ENCODE peak calls at places on chromosome 2, in ten cellular contexts. One of them, this sample, is unnamed.

GRCh38 chr2:172639823-172640222 is 83.9 kb downstream of the PDK1 start:
- DNase-seq in uterus: no peak
- DNase-seq in sigmoid colon: no peak
- DNase-seq in IMR-90: peak; percentile 99
- DNase-seq in A549: no peak
- DNase-seq in body of pancreas: no peak
- DNase-seq in suprapubic skin: no peak
- DNase-seq in K562: no peak
- DNase-seq in Peyer's patch: no peak
- DNase-seq in gastrocnemius medialis: no peak
- DNase-seq in this sample: no peak

GRCh38 chr2:86786001-86786536 is 4.6 kb downstream of the CD8A start:
- DNase-seq in A549: no peak
- DNase-seq in IMR-90: no peak
- DNase-seq in K562: no peak
- DNase-seq in uterus: no peak
- DNase-seq in sigmoid colon: no peak
- DNase-seq in suprapubic skin: no peak
- DNase-seq in body of pancreas: no peak
- DNase-seq in gastrocnemius medialis: no peak
- DNase-seq in Peyer's patch: no peak
- DNase-seq in this sample: no peak

GRCh38 chr2:132497591-132497990 is 81.0 kb downstream of the GPR39 start:
- DNase-seq in body of pancreas: no peak
- DNase-seq in uterus: no peak
- DNase-seq in sigmoid colon: no peak
- DNase-seq in A549: no peak
- DNase-seq in suprapubic skin: no peak
- DNase-seq in IMR-90: peak; percentile 8
- DNase-seq in K562: no peak
- DNase-seq in Peyer's patch: no peak
- DNase-seq in gastrocnemius medialis: no peak
- DNase-seq in this sample: no peak

GRCh38 chr2:154556607-154557006 is 141.9 kb upstream of the KCNJ3 start:
- DNase-seq in Peyer's patch: no peak
- DNase-seq in A549: no peak
- DNase-seq in suprapubic skin: no peak
- DNase-seq in K562: no peak
- DNase-seq in uterus: no peak
- DNase-seq in body of pancreas: no peak
- DNase-seq in sigmoid colon: no peak
- DNase-seq in gastrocnemius medialis: no peak
- DNase-seq in IMR-90: no peak
- DNase-seq in this sample: no peak

GRCh38 chr2:20350105-20350712 is 435 bp downstream of the PUM2 start:
- DNase-seq in sigmoid colon: peak; percentile 73
- DNase-seq in Peyer's patch: peak; percentile 79
- DNase-seq in suprapubic skin: no peak
- DNase-seq in uterus: no peak
- DNase-seq in body of pancreas: no peak
- DNase-seq in gastrocnemius medialis: no peak
- DNase-seq in IMR-90: no peak
- DNase-seq in A549: peak; percentile 41
- DNase-seq in K562: peak; percentile 80
- DNase-seq in this sample: peak; percentile 93

GRCh38 chr2:220410296-220410695 is 782.9 kb downstream of the SLC4A3 start:
- DNase-seq in K562: no peak
- DNase-seq in sigmoid colon: no peak
- DNase-seq in IMR-90: no peak
- DNase-seq in uterus: no peak
- DNase-seq in gastrocnemius medialis: no peak
- DNase-seq in body of pancreas: no peak
- DNase-seq in Peyer's patch: no peak
- DNase-seq in suprapubic skin: no peak
- DNase-seq in A549: no peak
- DNase-seq in this sample: no peak

GRCh38 chr2:210676067-210676466 is 119.7 kb downstream of the CPS1 start:
- DNase-seq in suprapubic skin: no peak
- DNase-seq in Peyer's patch: no peak
- DNase-seq in IMR-90: no peak
- DNase-seq in A549: no peak
- DNase-seq in uterus: no peak
- DNase-seq in gastrocnemius medialis: no peak
- DNase-seq in sigmoid colon: no peak
- DNase-seq in K562: no peak
- DNase-seq in body of pancreas: no peak
- DNase-seq in this sample: no peak

GRCh38 chr2:2503864-2504418 is 172.9 kb upstream of the MYT1L start:
- DNase-seq in K562: no peak
- DNase-seq in A549: no peak
- DNase-seq in suprapubic skin: no peak
- DNase-seq in gastrocnemius medialis: no peak
- DNase-seq in Peyer's patch: no peak
- DNase-seq in uterus: no peak
- DNase-seq in sigmoid colon: no peak
- DNase-seq in body of pancreas: no peak
- DNase-seq in IMR-90: no peak
- DNase-seq in this sample: no peak

GRCh38 chr2:233433794-233434193 is 79.5 kb downstream of the DGKD start:
- DNase-seq in body of pancreas: no peak
- DNase-seq in gastrocnemius medialis: no peak
- DNase-seq in sigmoid colon: peak; percentile 9
- DNase-seq in suprapubic skin: no peak
- DNase-seq in K562: no peak
- DNase-seq in IMR-90: peak; percentile 44
- DNase-seq in A549: no peak
- DNase-seq in uterus: no peak
- DNase-seq in Peyer's patch: no peak
- DNase-seq in this sample: no peak

GRCh38 chr2:70087703-70088507 is 628 bp downstream of the PCBP1 start:
- DNase-seq in body of pancreas: peak; percentile 60
- DNase-seq in gastrocnemius medialis: peak; percentile 68
- DNase-seq in uterus: peak; percentile 43
- DNase-seq in Peyer's patch: peak; percentile 78
- DNase-seq in sigmoid colon: peak; percentile 84
- DNase-seq in A549: peak; percentile 55
- DNase-seq in IMR-90: peak; percentile 58
- DNase-seq in suprapubic skin: peak; percentile 87
- DNase-seq in K562: peak; percentile 77
- DNase-seq in this sample: peak; percentile 93

GRCh38 chr2:95159690-95160449 is at the start of gene ZNF514:
- DNase-seq in gastrocnemius medialis: peak; percentile 75
- DNase-seq in IMR-90: peak; percentile 64
- DNase-seq in Peyer's patch: peak; percentile 85
- DNase-seq in A549: peak; percentile 56
- DNase-seq in uterus: peak; percentile 75
- DNase-seq in sigmoid colon: peak; percentile 92
- DNase-seq in suprapubic skin: peak; percentile 88
- DNase-seq in body of pancreas: peak; percentile 79
- DNase-seq in K562: peak; percentile 91
- DNase-seq in this sample: peak; percentile 94
- TF ChIP-seq POLR2A in gastrocnemius medialis: peak; percentile 36
- TF ChIP-seq POLR2A in IMR-90: no peak
- TF ChIP-seq POLR2A in Peyer's patch: no peak
- TF ChIP-seq POLR2A in A549: peak; percentile 23
- TF ChIP-seq POLR2A in uterus: no peak
- TF ChIP-seq POLR2A in sigmoid colon: no peak
- TF ChIP-seq POLR2A in suprapubic skin: no peak
- TF ChIP-seq POLR2A in body of pancreas: peak; percentile 11
- TF ChIP-seq POLR2A in K562: peak; percentile 63
- TF ChIP-seq POLR2A in this sample: no peak

GRCh38 chr2:200905618-200906296 is 16.6 kb downstream of the NIF3L1 start:
- DNase-seq in gastrocnemius medialis: peak; percentile 57
- DNase-seq in body of pancreas: peak; percentile 76
- DNase-seq in uterus: peak; percentile 42
- DNase-seq in K562: peak; percentile 16
- DNase-seq in IMR-90: peak; percentile 74
- DNase-seq in A549: peak; percentile 56
- DNase-seq in sigmoid colon: no peak
- DNase-seq in Peyer's patch: peak; percentile 79
- DNase-seq in suprapubic skin: no peak
- DNase-seq in this sample: peak; percentile 87
- TF ChIP-seq CTCF in gastrocnemius medialis: peak; percentile 28
- TF ChIP-seq CTCF in body of pancreas: peak; percentile 36
- TF ChIP-seq CTCF in uterus: peak; percentile 47
- TF ChIP-seq CTCF in K562: peak; percentile 74
- TF ChIP-seq CTCF in IMR-90: peak; percentile 76
- TF ChIP-seq CTCF in A549: peak; percentile 92
- TF ChIP-seq CTCF in sigmoid colon: peak; percentile 26
- TF ChIP-seq CTCF in Peyer's patch: peak; percentile 54
- TF ChIP-seq CTCF in suprapubic skin: peak; percentile 2
- TF ChIP-seq CTCF in this sample: peak; percentile 67

DNA sequence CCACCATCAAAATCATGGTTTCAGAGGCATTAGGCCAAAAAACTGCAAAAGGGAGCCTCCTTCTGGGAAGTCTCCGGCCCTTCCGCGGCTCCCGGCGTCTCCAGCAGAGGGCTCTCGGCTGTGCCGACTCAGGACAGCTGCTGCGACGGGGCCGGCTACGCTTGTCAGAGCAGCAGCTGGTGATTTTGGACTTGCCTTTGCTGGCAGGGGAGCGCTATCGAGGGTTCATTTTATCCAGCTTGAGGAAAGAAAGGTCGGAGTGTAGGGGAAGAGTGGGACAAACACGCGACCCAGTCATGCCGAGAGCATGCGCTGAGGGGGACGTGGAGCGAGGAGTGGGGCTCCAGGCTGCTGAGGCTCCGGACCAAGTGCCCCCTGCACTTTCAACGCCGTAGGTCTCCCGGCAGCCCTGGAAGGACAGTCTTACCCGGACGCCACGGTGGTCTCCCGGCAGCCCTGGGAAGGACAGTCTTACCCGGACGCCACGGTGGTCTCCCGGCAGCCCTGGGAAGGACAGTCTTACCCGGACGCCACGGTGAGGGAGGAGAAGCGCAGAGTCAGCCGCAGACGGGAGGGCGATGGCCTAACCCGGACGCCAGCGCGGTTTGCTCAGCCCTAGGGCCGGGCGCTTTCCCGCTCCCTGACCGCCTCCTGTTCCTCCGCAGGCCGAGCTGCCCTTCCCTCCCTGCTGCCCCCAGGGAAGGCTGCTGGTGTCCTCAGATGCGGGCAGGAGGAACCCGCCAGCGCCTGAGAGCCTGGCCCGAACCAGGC is 21.7 kb downstream of the DDX18 start:
- DNase-seq in Peyer's patch: peak; percentile 83
- DNase-seq in A549: peak; percentile 34
- DNase-seq in gastrocnemius medialis: peak; percentile 68
- DNase-seq in suprapubic skin: peak; percentile 90
- DNase-seq in uterus: peak; percentile 66
- DNase-seq in IMR-90: peak; percentile 76
- DNase-seq in K562: peak; percentile 39
- DNase-seq in body of pancreas: peak; percentile 83
- DNase-seq in sigmoid colon: peak; percentile 91
- DNase-seq in this sample: peak; percentile 91
- TF ChIP-seq POLR2A in Peyer's patch: no peak
- TF ChIP-seq POLR2A in A549: no peak
- TF ChIP-seq POLR2A in gastrocnemius medialis: no peak
- TF ChIP-seq POLR2A in suprapubic skin: no peak
- TF ChIP-seq POLR2A in uterus: no peak
- TF ChIP-seq POLR2A in IMR-90: no peak
- TF ChIP-seq POLR2A in K562: peak; percentile 45
- TF ChIP-seq POLR2A in body of pancreas: peak; percentile 24
- TF ChIP-seq POLR2A in sigmoid colon: no peak
- TF ChIP-seq POLR2A in this sample: no peak

GRCh38 chr2:68248361-68248760 is 4.0 kb downstream of the PPP3R1 start:
- DNase-seq in IMR-90: no peak
- DNase-seq in sigmoid colon: no peak
- DNase-seq in A549: no peak
- DNase-seq in suprapubic skin: no peak
- DNase-seq in gastrocnemius medialis: no peak
- DNase-seq in Peyer's patch: no peak
- DNase-seq in uterus: no peak
- DNase-seq in body of pancreas: no peak
- DNase-seq in K562: no peak
- DNase-seq in this sample: no peak

GRCh38 chr2:68245066-68245465 is 7.3 kb downstream of the PPP3R1 start:
- DNase-seq in K562: no peak
- DNase-seq in uterus: no peak
- DNase-seq in A549: no peak
- DNase-seq in gastrocnemius medialis: no peak
- DNase-seq in Peyer's patch: no peak
- DNase-seq in suprapubic skin: no peak
- DNase-seq in IMR-90: no peak
- DNase-seq in sigmoid colon: no peak
- DNase-seq in body of pancreas: no peak
- DNase-seq in this sample: no peak

GRCh38 chr2:68240446-68240845 is 11.9 kb downstream of the PPP3R1 start:
- DNase-seq in sigmoid colon: no peak
- DNase-seq in suprapubic skin: no peak
- DNase-seq in body of pancreas: no peak
- DNase-seq in Peyer's patch: no peak
- DNase-seq in IMR-90: no peak
- DNase-seq in A549: no peak
- DNase-seq in gastrocnemius medialis: no peak
- DNase-seq in K562: no peak
- DNase-seq in uterus: no peak
- DNase-seq in this sample: no peak

GRCh38 chr2:68245672-68246071 is 6.7 kb downstream of the PPP3R1 start:
- DNase-seq in IMR-90: no peak
- DNase-seq in A549: no peak
- DNase-seq in sigmoid colon: no peak
- DNase-seq in gastrocnemius medialis: no peak
- DNase-seq in uterus: no peak
- DNase-seq in K562: no peak
- DNase-seq in suprapubic skin: no peak
- DNase-seq in Peyer's patch: no peak
- DNase-seq in body of pancreas: no peak
- DNase-seq in this sample: no peak

GRCh38 chr2:68244456-68244855 is 7.9 kb downstream of the PPP3R1 start:
- DNase-seq in IMR-90: no peak
- DNase-seq in uterus: no peak
- DNase-seq in body of pancreas: no peak
- DNase-seq in sigmoid colon: no peak
- DNase-seq in A549: no peak
- DNase-seq in K562: no peak
- DNase-seq in suprapubic skin: no peak
- DNase-seq in gastrocnemius medialis: no peak
- DNase-seq in Peyer's patch: no peak
- DNase-seq in this sample: no peak
- TF ChIP-seq CTCF in IMR-90: peak; percentile 33
- TF ChIP-seq CTCF in uterus: peak; percentile 34
- TF ChIP-seq CTCF in body of pancreas: no peak
- TF ChIP-seq CTCF in sigmoid colon: no peak
- TF ChIP-seq CTCF in A549: peak; percentile 34
- TF ChIP-seq CTCF in K562: peak; percentile 18
- TF ChIP-seq CTCF in suprapubic skin: no peak
- TF ChIP-seq CTCF in gastrocnemius medialis: no peak
- TF ChIP-seq CTCF in Peyer's patch: no peak
- TF ChIP-seq CTCF in this sample: no peak

DNA sequence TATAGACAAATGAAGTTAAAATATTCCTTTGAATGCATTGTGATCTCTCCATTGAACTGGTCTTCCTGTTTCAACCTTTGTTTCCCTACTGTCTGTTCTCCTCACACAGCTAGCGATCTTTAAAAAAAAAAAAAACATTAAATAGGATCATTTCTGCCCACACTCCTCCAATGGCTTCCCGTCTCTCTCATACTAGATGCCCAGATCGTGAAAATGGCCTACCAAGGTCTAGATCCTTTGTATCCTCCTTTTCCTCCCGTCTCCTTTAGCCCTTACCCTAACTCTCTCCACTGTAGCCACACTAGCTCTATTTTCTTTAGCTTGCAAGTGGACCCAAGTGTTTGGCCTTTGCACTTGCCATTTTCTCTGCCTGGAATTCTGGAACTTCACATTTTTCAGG is 2.5 kb downstream of the FAM171B start:
- DNase-seq in Peyer's patch: no peak
- DNase-seq in gastrocnemius medialis: no peak
- DNase-seq in A549: no peak
- DNase-seq in K562: no peak
- DNase-seq in body of pancreas: no peak
- DNase-seq in uterus: no peak
- DNase-seq in suprapubic skin: no peak
- DNase-seq in IMR-90: no peak
- DNase-seq in sigmoid colon: no peak
- DNase-seq in this sample: no peak
- TF ChIP-seq POLR2A in Peyer's patch: no peak
- TF ChIP-seq POLR2A in gastrocnemius medialis: no peak
- TF ChIP-seq POLR2A in A549: no peak
- TF ChIP-seq POLR2A in K562: no peak
- TF ChIP-seq POLR2A in body of pancreas: no peak
- TF ChIP-seq POLR2A in uterus: no peak
- TF ChIP-seq POLR2A in suprapubic skin: no peak
- TF ChIP-seq POLR2A in IMR-90: no peak
- TF ChIP-seq POLR2A in sigmoid colon: no peak
- TF ChIP-seq POLR2A in this sample: no peak